ENCODE peak calls at places on chromosome 15, in seven cellular contexts. K is neural progenitor cell, Y is GM23338, N is heart right ventricle, U is cardiac muscle cell, I is AG04450, R is stomach. Z is an unnamed sample.

GRCh38 chr15:36506733-36507356 is 72.6 kb upstream of the CDIN1 start:
- DNase-seq in K (no peak), Y (no peak), N (no peak), U (no peak), I (no peak), R (no peak), Z (no peak)

GRCh38 chr15:62769604-62770003 is 272.9 kb upstream of the TPM1 start:
- DNase-seq in K (no peak), Y (no peak), N (no peak), U (peak; percentile 55), I (no peak), R (no peak), Z (no peak)

GRCh38 chr15:28260722-28261121 is 61.3 kb downstream of the HERC2 start:
- DNase-seq in K (peak; percentile 22), Y (peak; percentile 49), N (peak; percentile 45), U (no peak), I (no peak), R (no peak), Z (no peak)

GRCh38 chr15:66859688-66860253 is 157.7 kb downstream of the SMAD6 start:
- DNase-seq in K (no peak), Y (no peak), N (no peak), U (no peak), I (no peak), R (no peak), Z (no peak)

GRCh38 chr15:94263341-94264273 is 32.2 kb downstream of the MCTP2 start:
- DNase-seq in K (no peak), Y (no peak), N (no peak), U (no peak), I (no peak), R (no peak), Z (no peak)

GRCh38 chr15:51737538-51738305 is at the start of gene LYSMD2:
- DNase-seq in K (peak; percentile 74), Y (peak; percentile 69), N (peak; percentile 87), U (peak; percentile 76), I (no peak), R (peak; percentile 78), Z (no peak)

GRCh38 chr15:23395030-23395692 is 40.6 kb downstream of the GOLGA8S start:
- DNase-seq in K (no peak), Y (no peak), N (no peak), U (no peak), I (no peak), R (no peak), Z (no peak)

GRCh38 chr15:49855917-49856637 is 235.2 kb downstream of the DTWD1 start:
- DNase-seq in K (no peak), Y (no peak), N (no peak), U (peak; percentile 98), I (peak; percentile 93), R (no peak), Z (no peak)

GRCh38 chr15:65468229-65468628 is 45.5 kb upstream of the IGDCC4 start:
- DNase-seq in K (no peak), Y (no peak), N (no peak), U (no peak), I (no peak), R (no peak), Z (no peak)

GRCh38 chr15:48373855-48374421 is 42.7 kb downstream of the DUT start:
- DNase-seq in K (no peak), Y (no peak), N (peak; percentile 23), U (peak; percentile 87), I (no peak), R (no peak), Z (no peak)

GRCh38 chr15:90001683-90002427 is 731 bp downstream of the ZNF710 start:
- DNase-seq in K (peak; percentile 79), Y (peak; percentile 83), N (peak; percentile 59), U (peak; percentile 71), I (no peak), R (peak; percentile 55), Z (no peak)

GRCh38 chr15:31893770-31894169 is 136.5 kb upstream of the CHRNA7 start:
- DNase-seq in K (no peak), Y (no peak), N (no peak), U (no peak), I (no peak), R (no peak), Z (no peak)

GRCh38 chr15:89760303-89761008 is 9.4 kb upstream of the MESP1 start:
- DNase-seq in K (peak; percentile 82), Y (peak; percentile 86), N (peak; percentile 86), U (peak; percentile 79), I (no peak), R (peak; percentile 87), Z (no peak)

GRCh38 chr15:54687628-54688027 is 509.1 kb downstream of the RSL24D1 start:
- DNase-seq in K (no peak), Y (no peak), N (no peak), U (no peak), I (no peak), R (no peak), Z (no peak)

GRCh38 chr15:25739687-25740121 is 123.4 kb downstream of the ATP10A start:
- DNase-seq in K (peak; percentile 61), Y (peak; percentile 61), N (no peak), U (peak; percentile 47), I (peak; percentile 18), R (no peak), Z (no peak)

GRCh38 chr15:70096215-70096974 is 1.3 kb downstream of the TLE3 start:
- DNase-seq in K (no peak), Y (no peak), N (peak; percentile 41), U (peak; percentile 50), I (no peak), R (peak; percentile 47), Z (no peak)

GRCh38 chr15:92520914-92521623 is 127.4 kb downstream of the ST8SIA2 start:
- DNase-seq in K (no peak), Y (no peak), N (no peak), U (no peak), I (no peak), R (no peak), Z (no peak)

GRCh38 chr15:71145648-71146047 is 30.4 kb downstream of the THSD4 start:
- DNase-seq in K (no peak), Y (no peak), N (no peak), U (no peak), I (no peak), R (no peak), Z (no peak)

GRCh38 chr15:67110400-67110799 is 45.0 kb downstream of the SMAD3 start:
- DNase-seq in K (no peak), Y (no peak), N (no peak), U (no peak), I (no peak), R (no peak), Z (no peak)

DNA sequence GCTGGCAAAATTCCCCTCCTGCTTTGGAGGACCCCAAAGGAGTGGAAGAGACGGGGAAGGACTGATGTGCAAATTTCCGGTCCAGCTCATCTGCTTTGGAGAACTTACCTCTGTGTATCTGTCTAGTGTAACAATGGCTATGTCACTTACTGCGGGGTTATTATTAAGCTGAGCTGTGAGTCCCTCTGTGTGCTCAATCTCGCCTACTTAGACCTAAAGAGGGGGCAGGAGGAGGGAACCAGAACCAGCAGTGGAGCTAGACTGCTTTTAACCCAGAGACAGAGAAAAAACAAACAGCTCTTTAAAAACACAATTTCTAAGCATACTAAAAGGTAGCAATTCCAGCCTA is 77.0 kb downstream of the MYO1E start:
- DNase-seq in K (no peak), Y (no peak), N (no peak), U (no peak), I (no peak), R (no peak), Z (no peak)
- H3K4me3 ChIP-seq in K (no peak overlapping the region), Y (no peak overlapping the region), N (peak overlapping the region; percentile 11), U (no peak overlapping the region), I (no peak overlapping the region), R (no peak overlapping the region), Z (no peak overlapping the region)

DNA sequence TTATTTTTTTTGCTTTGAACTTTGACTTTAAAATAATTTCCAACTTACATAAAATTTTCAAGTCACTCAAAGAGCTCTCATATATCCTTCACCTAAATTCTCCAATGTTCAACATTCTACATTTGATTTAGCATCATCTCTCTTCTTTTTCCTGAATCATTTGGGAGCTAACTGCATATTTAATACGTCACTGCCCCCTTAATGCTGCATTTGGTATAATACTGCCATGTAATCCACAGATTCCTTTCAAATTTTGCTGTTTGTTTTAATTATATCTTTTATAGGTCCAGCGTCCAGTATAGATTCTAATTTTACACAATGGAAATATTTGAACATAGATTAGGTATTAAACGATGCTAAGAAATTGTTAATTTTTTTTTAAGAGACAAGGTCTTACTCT is 2.3 kb upstream of the EIF2AK4 start:
- DNase-seq in K (no peak), Y (no peak), N (no peak), U (peak; percentile 46), I (no peak), R (no peak), Z (no peak)
- TF ChIP-seq CTCF in K (no peak), Y (peak; percentile 36), N (no peak), U (peak; percentile 29), I (no peak), R (no peak), Z (no peak)

DNA sequence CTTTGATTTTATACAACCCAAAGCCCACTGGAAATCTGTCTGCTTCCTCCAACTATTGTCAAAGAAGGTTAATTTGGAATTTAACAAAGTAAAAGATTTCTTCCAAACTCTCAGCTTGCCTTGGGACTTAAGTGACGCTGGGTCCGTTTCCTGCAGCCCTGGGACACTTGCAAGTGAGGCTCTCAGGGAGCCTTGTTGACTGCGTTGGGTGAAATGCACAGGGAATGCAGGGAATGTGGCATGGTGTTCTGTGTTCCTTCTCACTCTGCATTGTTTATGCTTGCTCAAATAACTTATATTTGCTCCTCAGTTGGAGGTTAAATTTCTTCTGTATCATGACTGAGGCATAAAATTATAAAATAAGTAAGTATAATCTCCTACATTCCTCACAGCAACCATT is 60.9 kb upstream of the TJP1 start:
- DNase-seq in K (peak; percentile 64), Y (peak; percentile 78), N (no peak), U (no peak), I (no peak), R (no peak), Z (no peak)
- H3K4me3 ChIP-seq in K (no peak overlapping the region), Y (no peak overlapping the region), N (no peak overlapping the region), U (no peak overlapping the region), I (no peak overlapping the region), R (no peak overlapping the region), Z (no peak overlapping the region)

GRCh38 chr15:53581513-53581912 is 177.9 kb downstream of the WDR72 start:
- DNase-seq in K (no peak), Y (no peak), N (no peak), U (no peak), I (no peak), R (no peak), Z (no peak)

GRCh38 chr15:53588773-53589172 is 170.7 kb downstream of the WDR72 start:
- DNase-seq in K (no peak), Y (no peak), N (no peak), U (no peak), I (no peak), R (no peak), Z (no peak)

GRCh38 chr15:53589526-53590057 is 169.9 kb downstream of the WDR72 start:
- DNase-seq in K (no peak), Y (no peak), N (no peak), U (no peak), I (no peak), R (no peak), Z (no peak)

GRCh38 chr15:53591041-53591440 is 168.4 kb downstream of the WDR72 start:
- DNase-seq in K (no peak), Y (no peak), N (no peak), U (no peak), I (no peak), R (no peak), Z (no peak)

DNA sequence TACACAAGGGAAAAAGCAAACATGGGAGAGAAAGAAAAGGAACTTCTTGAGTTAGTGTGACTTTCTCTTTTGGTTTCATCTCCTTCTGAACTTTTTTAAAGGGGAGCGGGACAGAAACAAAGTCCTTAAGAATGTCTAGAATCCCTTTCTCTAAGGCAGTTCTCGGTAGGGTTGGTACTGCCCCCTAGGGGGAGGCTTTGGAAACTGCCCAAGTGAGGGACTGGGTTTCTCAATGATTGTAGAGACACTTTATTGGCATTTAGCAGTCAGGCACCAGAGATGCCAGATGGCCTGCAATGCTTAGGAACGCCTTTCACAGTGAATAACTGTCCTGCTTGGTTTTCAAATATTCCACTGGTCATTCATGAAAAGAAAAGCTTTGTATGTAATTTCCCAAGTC is 172.6 kb downstream of the WDR72 start:
- DNase-seq in K (peak; percentile 82), Y (peak; percentile 75), N (no peak), U (no peak), I (no peak), R (peak; percentile 31), Z (no peak)
- TF ChIP-seq CTCF in K (peak; percentile 93), Y (peak; percentile 65), N (no peak), U (no peak), I (no peak), R (peak; percentile 11), Z (peak; percentile 44)

Z was measured in LNCaP clone FGC.